ENCODE peak calls at places on chromosomes 5 and 9, in five cellular contexts. F, I, O, G and Y are unnamed samples.

GRCh38 chr9:136728548-136729123 is 14.1 kb downstream of the LCN10 start:
- DNase-seq in F (no peak), I (no peak), O (peak), G (no peak), Y (no peak)

GRCh38 chr9:108396618-108397017 is 459.2 kb downstream of the ACTL7B start:
- DNase-seq in F (no peak), I (no peak), O (no peak), G (no peak), Y (no peak)

GRCh38 chr5:143008809-143009521 is 238.8 kb downstream of the ARHGAP26 start:
- DNase-seq in F (peak), I (peak), O (no peak), G (peak), Y (no peak)

GRCh38 chr5:7325975-7326911 is 69.7 kb upstream of the ADCY2 start:
- DNase-seq in F (no peak), I (no peak), O (no peak), G (peak), Y (no peak)

GRCh38 chr5:153756540-153756939 is 266.1 kb downstream of the GRIA1 start:
- DNase-seq in F (no peak), I (no peak), O (no peak), G (no peak), Y (no peak)

GRCh38 chr9:556199-556598 is 285.3 kb upstream of the DMRT1 start:
- DNase-seq in F (no peak), I (no peak), O (no peak), G (no peak), Y (no peak)

GRCh38 chr9:104838958-104839357 is 75.0 kb downstream of the NIPSNAP3B start:
- DNase-seq in F (no peak), I (no peak), O (no peak), G (no peak), Y (no peak)

GRCh38 chr5:36366883-36367282 is 65.2 kb upstream of the RANBP3L start:
- DNase-seq in F (no peak), I (no peak), O (no peak), G (no peak), Y (no peak)

GRCh38 chr5:125372694-125373621 is 626.5 kb upstream of the ZNF608 start:
- DNase-seq in F (no peak), I (peak), O (no peak), G (no peak), Y (no peak)

GRCh38 chr5:75156585-75156984 is 80.1 kb downstream of the ANKRD31 start:
- DNase-seq in F (no peak), I (no peak), O (no peak), G (no peak), Y (no peak)
- TF ChIP-seq CTCF in F (no peak), I (no peak), O (no peak), G (no peak), Y (peak)

GRCh38 chr9:34984049-34984448 is 5.5 kb upstream of the DNAJB5 start:
- DNase-seq in F (no peak), I (no peak), O (no peak), G (no peak), Y (no peak)

GRCh38 chr9:34976992-34977391 is 12.6 kb upstream of the DNAJB5 start:
- DNase-seq in F (no peak), I (no peak), O (no peak), G (no peak), Y (no peak)

GRCh38 chr9:34983209-34983608 is 6.3 kb upstream of the DNAJB5 start:
- DNase-seq in F (no peak), I (no peak), O (no peak), G (no peak), Y (no peak)

GRCh38 chr9:34982352-34982751 is 7.2 kb upstream of the DNAJB5 start:
- DNase-seq in F (no peak), I (no peak), O (no peak), G (no peak), Y (no peak)

GRCh38 chr9:34980181-34980761 is 9.3 kb upstream of the DNAJB5 start:
- DNase-seq in F (no peak), I (no peak), O (no peak), G (no peak), Y (no peak)
- TF ChIP-seq CTCF in F (no peak), I (no peak), O (no peak), G (no peak), Y (no peak)

GRCh38 chr9:129412814-129413536 is 207.9 kb downstream of the C9orf50 start:
- DNase-seq in F (peak), I (peak), O (no peak), G (peak), Y (no peak)
- TF ChIP-seq CTCF in F (no peak), I (no peak), O (no peak), G (peak), Y (no peak)

GRCh38 chr5:72070519-72070918 is 36.8 kb upstream of the MAP1B start:
- DNase-seq in F (no peak), I (no peak), O (no peak), G (no peak), Y (no peak)
- TF ChIP-seq CTCF in F (no peak), I (no peak), O (no peak), G (no peak), Y (no peak)

GRCh38 chr9:72203205-72203803 is 54.1 kb downstream of the GDA start:
- DNase-seq in F (peak), I (no peak), O (no peak), G (peak), Y (peak)
- TF ChIP-seq CTCF in F (peak), I (peak), O (peak), G (peak), Y (peak)

DNA sequence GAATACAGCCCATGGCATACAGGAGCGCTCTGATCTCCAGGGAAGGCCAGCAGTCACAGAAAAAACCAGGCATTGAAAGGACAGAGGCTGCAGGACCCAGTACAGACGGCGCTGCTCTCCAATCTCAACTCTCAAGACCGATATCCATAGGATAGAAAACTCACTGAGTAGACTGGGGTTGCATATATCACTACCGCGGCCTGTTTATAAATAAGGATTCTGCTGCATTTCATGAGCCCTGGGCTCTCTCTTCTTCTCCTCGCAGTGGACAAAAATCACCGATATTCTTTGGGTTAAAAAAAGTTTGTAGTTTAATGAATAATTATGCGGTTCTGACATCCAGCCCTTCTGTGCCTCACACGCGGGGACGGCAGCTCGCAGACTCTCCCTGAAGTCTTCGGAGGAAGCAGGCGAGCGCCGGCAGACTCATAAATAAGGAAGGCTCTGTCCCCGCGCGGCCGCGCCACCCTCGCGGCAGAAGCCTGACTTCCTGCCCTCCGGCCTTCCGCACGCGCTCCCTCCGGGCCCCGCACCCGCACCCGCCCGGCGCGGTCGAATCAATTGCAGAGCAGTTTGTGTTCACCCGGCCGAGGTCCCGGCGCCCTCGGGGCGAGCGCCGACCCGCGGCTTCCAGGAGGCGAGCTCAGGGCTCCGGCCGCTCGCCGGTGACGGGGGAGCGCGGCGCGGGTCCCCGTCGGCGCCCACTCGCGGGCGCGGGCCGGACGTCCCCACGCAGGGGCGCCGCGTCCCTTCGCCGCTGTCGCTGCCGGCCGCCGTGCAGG is at the start of gene FAM78A:
- DNase-seq in F (peak), I (no peak), O (peak), G (peak), Y (no peak)
- TF ChIP-seq CTCF in F (no peak), I (no peak), O (no peak), G (no peak), Y (no peak)

GRCh38 chr9:123820139-123820538 is 109.8 kb downstream of the DENND1A start:
- DNase-seq in F (no peak), I (no peak), O (no peak), G (no peak), Y (no peak)

GRCh38 chr9:123828449-123828848 is 101.5 kb downstream of the DENND1A start:
- DNase-seq in F (no peak), I (no peak), O (no peak), G (no peak), Y (no peak)

GRCh38 chr9:123823194-123823947 is 106.6 kb downstream of the DENND1A start:
- DNase-seq in F (no peak), I (no peak), O (no peak), G (no peak), Y (no peak)

DNA sequence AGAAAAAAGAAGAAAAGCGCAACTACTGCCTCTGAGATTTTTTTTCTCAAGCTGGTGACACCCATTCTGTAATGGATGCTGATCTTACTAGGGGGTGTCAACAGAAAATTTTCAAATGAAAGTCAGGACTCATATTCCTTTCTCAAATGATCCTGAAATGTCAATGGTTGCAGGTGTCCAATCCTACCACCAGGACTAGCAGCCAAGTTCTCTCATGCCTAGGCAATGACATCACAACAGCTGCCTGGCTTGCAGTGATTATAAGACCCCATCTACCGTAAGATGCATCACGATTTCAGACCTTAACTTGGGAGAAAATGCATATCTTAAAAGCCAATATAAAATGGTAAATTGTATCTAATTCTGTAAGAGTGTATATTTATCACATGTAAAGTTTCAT is 104.6 kb downstream of the DENND1A start:
- DNase-seq in F (no peak), I (no peak), O (no peak), G (no peak), Y (no peak)
- TF ChIP-seq CTCF in F (no peak), I (no peak), O (no peak), G (no peak), Y (peak)

GRCh38 chr5:1857256-1857600 is 25.5 kb downstream of the IRX4 start:
- DNase-seq in F (no peak), I (no peak), O (no peak), G (no peak), Y (no peak)

GRCh38 chr5:1858436-1858835 is 24.3 kb downstream of the IRX4 start:
- DNase-seq in F (no peak), I (no peak), O (no peak), G (no peak), Y (no peak)

GRCh38 chr5:1855573-1855972 is 27.2 kb downstream of the IRX4 start:
- DNase-seq in F (no peak), I (no peak), O (no peak), G (no peak), Y (no peak)

GRCh38 chr5:1855075-1855474 is 27.6 kb downstream of the IRX4 start:
- DNase-seq in F (no peak), I (no peak), O (no peak), G (no peak), Y (no peak)

DNA sequence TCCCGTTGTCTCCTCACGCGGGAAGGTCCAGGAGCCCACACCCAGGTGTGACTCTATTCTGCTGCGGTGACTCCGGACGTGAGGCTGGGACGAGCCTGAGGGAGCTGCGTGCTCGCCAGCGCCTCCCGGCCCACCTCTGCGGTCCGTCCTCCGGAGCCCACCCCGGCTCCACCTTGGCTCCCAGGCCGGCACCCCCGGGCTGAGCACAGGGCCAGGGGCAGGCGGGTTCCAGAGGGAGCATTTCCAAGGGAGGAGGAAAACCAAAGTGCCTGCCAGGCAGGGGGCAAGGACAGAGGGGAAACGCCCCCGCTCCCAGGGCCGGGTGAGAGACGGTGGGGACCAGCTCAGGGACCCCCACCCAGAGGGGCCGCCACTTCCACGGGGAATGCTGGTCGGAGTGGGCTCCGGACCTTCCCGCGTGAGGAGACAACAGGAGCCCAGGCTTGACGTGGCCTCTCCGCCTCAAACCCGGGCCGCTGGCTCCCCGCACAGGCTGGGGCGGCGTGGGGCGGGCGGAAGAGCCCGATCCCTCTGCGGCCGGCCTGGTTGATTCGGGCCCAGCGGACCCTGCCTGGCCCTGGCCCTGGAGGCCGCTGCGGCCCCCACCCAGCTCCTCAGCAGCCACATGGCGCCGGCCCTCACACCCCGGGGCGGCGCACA is 26.0 kb downstream of the IRX4 start:
- DNase-seq in F (no peak), I (no peak), O (no peak), G (no peak), Y (no peak)
- TF ChIP-seq CTCF in F (no peak), I (no peak), O (no peak), G (no peak), Y (no peak)